ENCODE peak calls at places on chromosome 13, in four cellular contexts. F is stimulated activated CD8-positive, alpha-beta memory T cell treated with anti-CD3 and anti-CD28 coated beads, Interleukin-7, amount 100 ng/mL, for 1 hour; R is Daoy; Y is AG08396. E is an unnamed sample.

GRCh38 chr13:66635526-66635925 is 594.6 kb downstream of the PCDH9 start:
- DNase-seq in R (no peak), Y (peak), F (no peak), E (peak)

GRCh38 chr13:113026391-113026910 is 57.4 kb downstream of the MCF2L start:
- DNase-seq in R (no peak), Y (no peak), F (no peak), E (no peak)

GRCh38 chr13:37700887-37701286 is 102.3 kb upstream of the POSTN start:
- DNase-seq in F (no peak), R (no peak), Y (no peak), E (no peak)

GRCh38 chr13:71913717-71914116 is 46.7 kb upstream of the DACH1 start:
- DNase-seq in Y (no peak), R (no peak), F (no peak), E (no peak)

GRCh38 chr13:39105110-39105509 is 66.9 kb downstream of the NHLRC3 start:
- DNase-seq in F (no peak), R (no peak), Y (no peak), E (no peak)

GRCh38 chr13:57665471-57665870 is 33.9 kb downstream of the PCDH17 start:
- DNase-seq in R (no peak), Y (no peak), F (no peak), E (no peak)

GRCh38 chr13:33918199-33918932 is 100.4 kb downstream of the RFC3 start:
- DNase-seq in R (peak), Y (peak), F (no peak), E (peak)

GRCh38 chr13:27446986-27447583 is 3.3 kb downstream of the MTIF3 start:
- DNase-seq in F (no peak), Y (no peak), R (no peak), E (no peak)

GRCh38 chr13:110520431-110521295 is 40.9 kb downstream of the RAB20 start:
- DNase-seq in Y (peak), R (no peak), F (no peak), E (no peak)

GRCh38 chr13:31639443-31640163 is 99.7 kb upstream of the RXFP2 start:
- DNase-seq in Y (no peak), F (no peak), R (no peak), E (no peak)

GRCh38 chr13:107574517-107575215 is 640.7 kb downstream of the LIG4 start:
- DNase-seq in R (no peak), Y (no peak), F (no peak), E (no peak)

GRCh38 chr13:68428292-68428691 is 1198.2 kb upstream of the PCDH9 start:
- DNase-seq in F (no peak), Y (no peak), R (no peak), E (no peak)

GRCh38 chr13:75505966-75506365 is 24.0 kb upstream of the TBC1D4 start:
- DNase-seq in F (no peak), R (no peak), Y (no peak), E (no peak)

GRCh38 chr13:39385621-39386231 is 217.3 kb downstream of the LHFPL6 start:
- DNase-seq in R (peak), Y (no peak), F (no peak), E (no peak)

GRCh38 chr13:41496420-41497234 is 39.3 kb downstream of the RGCC start:
- DNase-seq in F (no peak), R (peak), Y (peak), E (peak)

GRCh38 chr13:20019033-20019432 is 60.5 kb downstream of the ZMYM2 start:
- DNase-seq in F (no peak), Y (no peak), R (no peak), E (no peak)

GRCh38 chr13:31064636-31065035 is 97.1 kb downstream of the HSPH1 start:
- DNase-seq in R (no peak), Y (no peak), F (no peak), E (no peak)

GRCh38 chr13:110126391-110126961 is 180.5 kb downstream of the COL4A1 start:
- DNase-seq in Y (peak), R (peak), F (no peak), E (peak)

GRCh38 chr13:76570485-76570884 is 315.7 kb downstream of the KCTD12 start:
- DNase-seq in Y (no peak), R (no peak), F (no peak), E (no peak)

GRCh38 chr13:52377898-52378297 is 28.1 kb downstream of the THSD1 start:
- DNase-seq in F (no peak), R (no peak), Y (no peak), E (no peak)

GRCh38 chr13:98203641-98204326 is 26.7 kb upstream of the RNF113B start:
- DNase-seq in F (no peak), R (no peak), Y (peak), E (no peak)